ENCODE peak calls at places on chromosome 22, in seven cellular contexts. M is uterus; Y is AG04449; D is pancreas; F is CD8-positive, alpha-beta T cell; R is AG09309; U is coronary artery. W is an unnamed sample.

GRCh38 chr22:28976588-28976987 is 85.0 kb downstream of the C22orf31 start:
- DNase-seq in Y (peak; percentile 33), U (no peak), R (peak; percentile 21), M (no peak), F (no peak), D (no peak), W (peak; percentile 81)

GRCh38 chr22:34808618-34809017 is 257.3 kb upstream of the ISX start:
- DNase-seq in D (no peak), M (no peak), R (no peak), Y (no peak), U (no peak), F (no peak), W (no peak)

GRCh38 chr22:47259990-47260389 is 497.5 kb downstream of the TBC1D22A start:
- DNase-seq in M (no peak), F (no peak), R (no peak), Y (no peak), U (no peak), D (no peak), W (no peak)

GRCh38 chr22:47567741-47568140 is 805.3 kb downstream of the TBC1D22A start:
- DNase-seq in Y (no peak), U (no peak), M (no peak), R (no peak), D (no peak), F (peak; percentile 7), W (no peak)

GRCh38 chr22:20015971-20016733 is 471 bp downstream of the ARVCF start:
- DNase-seq in D (peak; percentile 48), R (no peak), Y (no peak), M (peak; percentile 28), F (no peak), U (no peak), W (no peak)

GRCh38 chr22:29658171-29658570 is 54.7 kb downstream of the NF2 start:
- DNase-seq in R (no peak), M (no peak), D (no peak), U (no peak), Y (no peak), F (no peak), W (no peak)

GRCh38 chr22:29820941-29821789 is 16.9 kb downstream of the ASCC2 start:
- DNase-seq in F (no peak), R (peak; percentile 68), U (peak; percentile 87), Y (peak; percentile 78), D (peak; percentile 75), M (peak; percentile 37), W (no peak)

GRCh38 chr22:49015993-49016908 is 811.4 kb downstream of the BRD1 start:
- DNase-seq in D (no peak), M (peak; percentile 29), U (peak; percentile 65), R (no peak), Y (no peak), F (peak; percentile 34), W (no peak)

GRCh38 chr22:41181349-41182241 is 23.5 kb upstream of the L3MBTL2 start:
- DNase-seq in M (no peak), F (no peak), R (peak; percentile 44), Y (peak; percentile 57), U (no peak), D (no peak), W (no peak)

GRCh38 chr22:36413022-36413770 is 25.4 kb upstream of the MYH9 start:
- DNase-seq in Y (no peak), U (no peak), M (no peak), D (no peak), F (no peak), R (no peak), W (no peak)

GRCh38 chr22:27438271-27438980 is 363.1 kb downstream of the MN1 start:
- DNase-seq in D (peak; percentile 64), M (no peak), U (no peak), R (no peak), F (no peak), Y (no peak), W (peak; percentile 70)

GRCh38 chr22:36682835-36683234 is 20.7 kb downstream of the CACNG2 start:
- DNase-seq in U (no peak), D (no peak), M (no peak), R (no peak), F (no peak), Y (no peak), W (no peak)

GRCh38 chr22:41511521-41511968 is 32.7 kb downstream of the POLR3H start:
- DNase-seq in D (no peak), R (no peak), Y (no peak), F (no peak), M (no peak), U (no peak), W (no peak)

GRCh38 chr22:34105461-34106062 is 185.3 kb upstream of the LARGE1 start:
- DNase-seq in Y (no peak), M (peak; percentile 31), R (no peak), F (no peak), D (peak; percentile 31), U (no peak), W (no peak)

GRCh38 chr22:26956346-26956745 is 299.0 kb downstream of the MIAT start:
- DNase-seq in D (no peak), M (no peak), U (no peak), F (no peak), Y (no peak), R (no peak), W (no peak)

GRCh38 chr22:28034760-28035401 is 115.8 kb upstream of the PITPNB start:
- DNase-seq in F (no peak), Y (no peak), R (no peak), U (peak; percentile 83), M (peak; percentile 81), D (peak; percentile 39), W (no peak)

GRCh38 chr22:33018232-33018864 is 39.8 kb downstream of the SYN3 start:
- DNase-seq in D (peak; percentile 23), Y (no peak), U (no peak), R (peak; percentile 11), M (peak; percentile 22), F (no peak), W (no peak)

GRCh38 chr22:47692811-47693210 is 930.4 kb downstream of the TBC1D22A start:
- DNase-seq in D (no peak), U (no peak), Y (no peak), M (no peak), R (no peak), F (no peak), W (no peak)

GRCh38 chr22:37501610-37502341 is 15.6 kb upstream of the MFNG start:
- DNase-seq in Y (peak; percentile 59), U (no peak), M (peak; percentile 65), D (peak; percentile 94), R (peak; percentile 51), F (no peak), W (peak; percentile 76)

GRCh38 chr22:48138427-48138826 is 1376.0 kb downstream of the TBC1D22A start:
- DNase-seq in M (no peak), Y (no peak), U (no peak), F (no peak), D (no peak), R (no peak), W (no peak)

GRCh38 chr22:32877196-32877595 is 75.7 kb downstream of the TIMP3 start:
- DNase-seq in D (no peak), R (no peak), M (no peak), F (no peak), U (no peak), Y (no peak), W (no peak)

GRCh38 chr22:21457023-21457787 is 10.0 kb upstream of the TMEM191C start:
- DNase-seq in Y (no peak), U (no peak), M (peak; percentile 4), F (no peak), R (no peak), D (no peak), W (no peak)

GRCh38 chr22:19886605-19887250 is 32.1 kb upstream of the GNB1L start:
- DNase-seq in Y (no peak), R (peak; percentile 69), M (peak; percentile 12), F (peak; percentile 71), D (no peak), U (no peak), W (no peak)

GRCh38 chr22:25742918-25743708 is 1.1 kb downstream of the MYO18B start:
- DNase-seq in U (no peak), Y (no peak), F (no peak), R (no peak), M (no peak), D (no peak), W (no peak)
- H3K4me3 ChIP-seq in U (peak overlapping the region; percentile 68), Y (no peak overlapping the region), F (no peak overlapping the region), R (no peak overlapping the region), M (no peak overlapping the region), D (no peak overlapping the region), W (no peak overlapping the region)

DNA sequence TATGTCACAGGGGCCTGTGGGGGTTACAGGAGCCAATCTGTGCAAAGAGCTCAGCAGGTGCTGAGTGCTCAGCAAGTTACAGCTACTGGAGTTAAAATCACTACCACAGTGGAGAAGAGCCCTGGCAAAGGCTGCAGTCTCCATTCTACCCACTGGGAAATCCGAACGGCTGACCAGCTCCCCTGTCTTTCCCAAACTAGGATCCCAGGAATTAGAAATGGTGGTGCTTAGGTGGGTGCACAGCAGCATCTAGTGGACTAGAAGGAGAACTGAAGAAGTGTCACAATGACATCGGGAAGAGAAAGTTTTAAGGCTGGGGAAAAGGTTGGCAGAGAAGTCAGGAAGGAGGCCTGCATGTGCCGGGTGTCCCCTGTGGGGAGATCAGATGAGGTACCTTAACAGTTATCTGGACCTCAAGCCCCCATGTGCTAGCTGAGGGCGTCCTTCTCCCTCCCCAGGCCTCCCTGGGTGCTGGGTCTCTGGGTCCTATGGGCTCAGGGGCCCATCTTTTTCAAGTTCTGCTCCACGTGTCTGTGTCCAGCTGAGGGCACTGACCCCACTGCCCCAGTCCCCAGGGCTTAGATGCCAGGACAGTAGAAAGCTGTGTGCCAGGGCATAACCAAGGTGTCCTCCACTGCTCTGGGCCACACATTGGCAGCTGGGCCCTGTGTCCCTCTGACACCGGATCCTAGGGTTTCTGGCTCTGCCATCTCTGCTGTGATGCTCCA is 1.9 kb downstream of the PIWIL3 start:
- DNase-seq in M (no peak), F (no peak), R (no peak), U (no peak), D (no peak), Y (no peak), W (no peak)
- TF ChIP-seq CTCF in M (no peak), F (no peak), R (peak; percentile 50), U (no peak), D (no peak), Y (peak; percentile 35), W (peak; percentile 67)

DNA sequence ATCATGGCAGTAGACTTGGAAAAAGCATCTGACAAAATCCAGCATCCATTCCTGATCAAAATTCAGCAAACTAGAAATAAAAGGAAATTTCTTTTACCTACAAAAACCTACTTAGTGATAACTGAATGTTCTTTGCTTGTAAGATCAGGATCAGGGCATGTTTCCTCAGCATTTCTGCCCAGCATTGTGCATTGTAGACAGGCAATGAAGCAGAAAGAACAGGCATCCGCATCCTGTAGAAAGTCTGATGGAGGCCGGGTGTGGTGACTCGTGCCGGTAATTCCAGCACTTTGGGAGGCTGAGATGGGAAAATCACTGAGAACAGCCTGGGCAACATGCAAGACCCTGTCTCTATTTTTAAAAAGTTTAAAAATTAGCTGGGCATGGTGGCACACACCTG is 32.5 kb upstream of the PANX2 start:
- DNase-seq in Y (no peak), M (no peak), R (no peak), F (no peak), U (no peak), D (no peak), W (no peak)
- H3K4me3 ChIP-seq in Y (no peak overlapping the region), M (no peak overlapping the region), R (no peak overlapping the region), F (no peak overlapping the region), U (no peak overlapping the region), D (no peak overlapping the region), W (no peak overlapping the region)

GRCh38 chr22:39493759-39494158 is 8.3 kb upstream of the MIEF1 start:
- DNase-seq in M (no peak), Y (peak; percentile 66), F (no peak), D (no peak), U (no peak), R (peak; percentile 54), W (no peak)
- TF ChIP-seq CTCF in M (no peak), Y (no peak), F (no peak), D (no peak), U (no peak), R (no peak), W (no peak)

GRCh38 chr22:43860126-43860525 is 2.2 kb downstream of the SULT4A1 start:
- DNase-seq in F (no peak), U (no peak), R (no peak), D (no peak), M (no peak), Y (no peak), W (no peak)
- H3K4me3 ChIP-seq in F (no peak overlapping the region), U (no peak overlapping the region), R (no peak overlapping the region), D (no peak overlapping the region), M (no peak overlapping the region), Y (no peak overlapping the region), W (no peak overlapping the region)